ENCODE peak calls at places on chromosomes 11 and 22, in four cellular contexts. N, U, Z and P are unnamed samples.

GRCh38 chr22:39496131-39496838 is 5.8 kb upstream of the MIEF1 start:
- DNase-seq in Z (no peak), N (peak; percentile 83), U (peak; percentile 95), P (peak; percentile 56)

GRCh38 chr11:110734790-110735189 is 22.6 kb upstream of the ARHGAP20 start:
- DNase-seq in U (no peak), N (no peak), Z (no peak), P (no peak)

GRCh38 chr22:25494774-25495173 is 69.7 kb upstream of the GRK3 start:
- DNase-seq in Z (no peak), U (no peak), N (no peak), P (no peak)

GRCh38 chr11:77401486-77402217 is 72.2 kb downstream of the PAK1 start:
- DNase-seq in Z (no peak), U (no peak), N (no peak), P (no peak)

GRCh38 chr11:96075532-96075959 is 151.6 kb upstream of the MTMR2 start:
- DNase-seq in U (no peak), N (no peak), Z (no peak), P (no peak)

GRCh38 chr11:45896392-45897068 is 10.5 kb downstream of the FREY1 start:
- DNase-seq in U (no peak), Z (no peak), N (no peak), P (no peak)

GRCh38 chr22:22789922-22790845 is 97.4 kb upstream of the IGLL5 start:
- DNase-seq in Z (no peak), N (peak; percentile 44), U (no peak), P (no peak)

GRCh38 chr11:128867277-128867676 is at the start of gene KCNJ1:
- DNase-seq in U (no peak), N (no peak), Z (no peak), P (no peak)

GRCh38 chr11:112579282-112579681 is 318.6 kb upstream of the PLET1 start:
- DNase-seq in Z (no peak), N (no peak), U (no peak), P (no peak)

GRCh38 chr22:19520566-19521305 is 3.5 kb downstream of the CLDN5 start:
- DNase-seq in N (peak; percentile 34), Z (no peak), U (peak; percentile 82), P (no peak)

GRCh38 chr22:19523240-19524169 is 705 bp downstream of the CLDN5 start:
- DNase-seq in N (no peak), Z (no peak), U (no peak), P (peak; percentile 23)

GRCh38 chr22:19522881-19523239 is 1.4 kb downstream of the CLDN5 start:
- DNase-seq in U (no peak), Z (no peak), N (no peak), P (no peak)

GRCh38 chr22:19524170-19525115 is at the start of gene CLDN5:
- DNase-seq in Z (no peak), U (no peak), N (peak; percentile 69), P (no peak)

GRCh38 chr22:19522190-19522880 is 1.9 kb downstream of the CLDN5 start:
- DNase-seq in Z (no peak), N (no peak), U (no peak), P (no peak)
- H3K4me3 ChIP-seq in Z (peak overlapping the region; percentile 52), N (peak overlapping the region; percentile 44), U (peak overlapping the region; percentile 8), P (no peak overlapping the region)

GRCh38 chr22:27794244-27794643 is 7.3 kb downstream of the MN1 start:
- DNase-seq in Z (no peak), U (no peak), N (no peak), P (no peak)
- H3K4me3 ChIP-seq in Z (peak overlapping the region; percentile 77), U (no peak overlapping the region), N (peak overlapping the region; percentile 86), P (peak overlapping the region; percentile 58)

GRCh38 chr11:94705419-94705818 is 62.7 kb upstream of the AMOTL1 start:
- DNase-seq in Z (no peak), N (no peak), U (no peak), P (no peak)

GRCh38 chr11:94706211-94706610 is 61.9 kb upstream of the AMOTL1 start:
- DNase-seq in Z (no peak), U (no peak), N (no peak), P (peak; percentile 46)

GRCh38 chr11:94708642-94709041 is 59.5 kb upstream of the AMOTL1 start:
- DNase-seq in U (no peak), Z (no peak), N (no peak), P (no peak)

GRCh38 chr11:94702481-94702880 is 65.7 kb upstream of the AMOTL1 start:
- DNase-seq in Z (no peak), U (no peak), N (no peak), P (no peak)

GRCh38 chr11:94708176-94708575 is 60.0 kb upstream of the AMOTL1 start:
- DNase-seq in N (no peak), Z (no peak), U (no peak), P (no peak)
- H3K4me3 ChIP-seq in N (no peak overlapping the region), Z (no peak overlapping the region), U (no peak overlapping the region), P (no peak overlapping the region)

DNA sequence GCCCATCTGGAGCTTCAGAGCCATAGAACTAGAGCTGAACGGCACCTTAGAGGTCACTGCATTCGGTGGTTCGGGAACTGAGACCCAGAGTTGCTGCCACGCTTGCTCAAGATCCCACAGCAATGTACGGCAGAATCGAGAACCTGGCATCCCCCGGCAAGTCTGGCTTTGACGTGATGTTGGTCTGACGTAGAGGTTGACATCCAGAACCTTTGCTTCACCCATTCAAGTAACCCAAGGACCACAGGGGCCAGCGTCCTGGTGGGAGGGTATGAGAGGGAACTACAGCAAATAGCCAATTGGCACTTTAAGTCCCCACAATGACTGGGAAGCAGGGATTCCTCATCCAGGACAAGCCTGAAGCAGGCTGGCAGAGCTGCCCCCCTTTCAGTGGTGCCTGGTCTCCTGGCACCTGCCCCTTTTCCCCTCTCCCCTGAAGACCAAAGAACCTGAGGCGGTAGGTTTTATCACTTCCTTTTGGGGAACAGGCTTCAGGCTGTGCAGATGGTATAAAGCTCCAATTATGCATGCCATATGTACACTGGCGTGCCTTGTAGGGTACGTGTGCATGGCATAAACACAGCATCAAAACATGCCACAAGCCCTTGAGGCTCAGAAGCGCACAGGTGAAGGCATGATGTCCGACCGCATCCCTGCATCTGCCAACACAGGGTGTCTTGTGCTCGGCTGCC is 15.3 kb upstream of the TEF start:
- DNase-seq in U (no peak), N (no peak), Z (no peak), P (no peak)
- H3K4me3 ChIP-seq in U (no peak overlapping the region), N (peak overlapping the region; percentile 47), Z (peak overlapping the region; percentile 63), P (peak overlapping the region; percentile 10)

GRCh38 chr11:70271635-70271953 is 1.1 kb downstream of the PPFIA1 start:
- DNase-seq in N (no peak), Z (no peak), U (no peak), P (no peak)
- H3K4me3 ChIP-seq in N (peak overlapping the region; percentile 88), Z (peak overlapping the region; percentile 88), U (peak overlapping the region; percentile 74), P (peak overlapping the region; percentile 86)